ENCODE peak calls at places on chromosomes 6 and 20, in four cellular contexts. One of them, this sample, is unnamed.

GRCh38 chr20:38536310-38536709 is 44.7 kb upstream of the ADIG start:
- DNase-seq in posterior cingulate gyrus: no peak
- DNase-seq in stimulated activated CD8-positive, alpha-beta memory T cell treated with anti-CD3 and anti-CD28 coated beads, Interleukin-7, amount 100 ng/mL, for 24 hours: no peak
- DNase-seq in NCI-H774: no peak
- DNase-seq in this sample: no peak

GRCh38 chr6:37653933-37654565 is 43.6 kb downstream of the MDGA1 start:
- DNase-seq in NCI-H774: no peak
- DNase-seq in posterior cingulate gyrus: no peak
- DNase-seq in stimulated activated CD8-positive, alpha-beta memory T cell treated with anti-CD3 and anti-CD28 coated beads, Interleukin-7, amount 100 ng/mL, for 24 hours: peak
- DNase-seq in this sample: no peak

GRCh38 chr6:104226798-104227444 is 632.8 kb downstream of the HACE1 start:
- DNase-seq in NCI-H774: no peak
- DNase-seq in posterior cingulate gyrus: no peak
- DNase-seq in stimulated activated CD8-positive, alpha-beta memory T cell treated with anti-CD3 and anti-CD28 coated beads, Interleukin-7, amount 100 ng/mL, for 24 hours: no peak
- DNase-seq in this sample: no peak

GRCh38 chr20:23082846-23083552 is 3.1 kb downstream of the CD93 start:
- DNase-seq in NCI-H774: no peak
- DNase-seq in posterior cingulate gyrus: no peak
- DNase-seq in stimulated activated CD8-positive, alpha-beta memory T cell treated with anti-CD3 and anti-CD28 coated beads, Interleukin-7, amount 100 ng/mL, for 24 hours: no peak
- DNase-seq in this sample: no peak

GRCh38 chr20:61690993-61691840 is 374.5 kb downstream of the TAF4 start:
- DNase-seq in NCI-H774: no peak
- DNase-seq in stimulated activated CD8-positive, alpha-beta memory T cell treated with anti-CD3 and anti-CD28 coated beads, Interleukin-7, amount 100 ng/mL, for 24 hours: no peak
- DNase-seq in posterior cingulate gyrus: no peak
- DNase-seq in this sample: no peak

GRCh38 chr6:44071670-44072451 is 55.4 kb downstream of the MRPL14 start:
- DNase-seq in posterior cingulate gyrus: no peak
- DNase-seq in NCI-H774: no peak
- DNase-seq in stimulated activated CD8-positive, alpha-beta memory T cell treated with anti-CD3 and anti-CD28 coated beads, Interleukin-7, amount 100 ng/mL, for 24 hours: no peak
- DNase-seq in this sample: no peak

GRCh38 chr6:16129623-16130243 is 847 bp downstream of the MYLIP start:
- DNase-seq in NCI-H774: no peak
- DNase-seq in stimulated activated CD8-positive, alpha-beta memory T cell treated with anti-CD3 and anti-CD28 coated beads, Interleukin-7, amount 100 ng/mL, for 24 hours: no peak
- DNase-seq in posterior cingulate gyrus: peak
- DNase-seq in this sample: no peak

GRCh38 chr20:41330343-41330720 is 10.3 kb upstream of the LPIN3 start:
- DNase-seq in posterior cingulate gyrus: no peak
- DNase-seq in stimulated activated CD8-positive, alpha-beta memory T cell treated with anti-CD3 and anti-CD28 coated beads, Interleukin-7, amount 100 ng/mL, for 24 hours: no peak
- DNase-seq in NCI-H774: no peak
- DNase-seq in this sample: no peak

GRCh38 chr20:56391596-56392281 is at the start of gene AURKA:
- DNase-seq in stimulated activated CD8-positive, alpha-beta memory T cell treated with anti-CD3 and anti-CD28 coated beads, Interleukin-7, amount 100 ng/mL, for 24 hours: no peak
- DNase-seq in posterior cingulate gyrus: no peak
- DNase-seq in NCI-H774: no peak
- DNase-seq in this sample: no peak

GRCh38 chr20:34350095-34350494 is 13.0 kb upstream of the ITCH start:
- DNase-seq in stimulated activated CD8-positive, alpha-beta memory T cell treated with anti-CD3 and anti-CD28 coated beads, Interleukin-7, amount 100 ng/mL, for 24 hours: no peak
- DNase-seq in NCI-H774: no peak
- DNase-seq in posterior cingulate gyrus: no peak
- DNase-seq in this sample: no peak

GRCh38 chr6:30323806-30324205 is 2.9 kb upstream of the TRIM39 start:
- DNase-seq in NCI-H774: no peak
- DNase-seq in posterior cingulate gyrus: no peak
- DNase-seq in stimulated activated CD8-positive, alpha-beta memory T cell treated with anti-CD3 and anti-CD28 coated beads, Interleukin-7, amount 100 ng/mL, for 24 hours: no peak
- DNase-seq in this sample: no peak

GRCh38 chr6:121858976-121859375 is 423.5 kb downstream of the GJA1 start:
- DNase-seq in posterior cingulate gyrus: no peak
- DNase-seq in NCI-H774: no peak
- DNase-seq in stimulated activated CD8-positive, alpha-beta memory T cell treated with anti-CD3 and anti-CD28 coated beads, Interleukin-7, amount 100 ng/mL, for 24 hours: no peak
- DNase-seq in this sample: no peak

GRCh38 chr6:105767541-105767940 is 318.6 kb upstream of the PRDM1 start:
- DNase-seq in posterior cingulate gyrus: no peak
- DNase-seq in stimulated activated CD8-positive, alpha-beta memory T cell treated with anti-CD3 and anti-CD28 coated beads, Interleukin-7, amount 100 ng/mL, for 24 hours: no peak
- DNase-seq in NCI-H774: no peak
- DNase-seq in this sample: no peak

GRCh38 chr6:28105286-28105685 is 19.1 kb upstream of the ZSCAN16 start:
- DNase-seq in stimulated activated CD8-positive, alpha-beta memory T cell treated with anti-CD3 and anti-CD28 coated beads, Interleukin-7, amount 100 ng/mL, for 24 hours: no peak
- DNase-seq in NCI-H774: no peak
- DNase-seq in posterior cingulate gyrus: no peak
- DNase-seq in this sample: no peak

GRCh38 chr6:17280552-17281090 is 540 bp upstream of the RBM24 start:
- DNase-seq in NCI-H774: no peak
- DNase-seq in stimulated activated CD8-positive, alpha-beta memory T cell treated with anti-CD3 and anti-CD28 coated beads, Interleukin-7, amount 100 ng/mL, for 24 hours: no peak
- DNase-seq in posterior cingulate gyrus: peak
- DNase-seq in this sample: peak

GRCh38 chr6:37565267-37566208 is 65.8 kb upstream of the CCDC167 start:
- DNase-seq in stimulated activated CD8-positive, alpha-beta memory T cell treated with anti-CD3 and anti-CD28 coated beads, Interleukin-7, amount 100 ng/mL, for 24 hours: no peak
- DNase-seq in NCI-H774: peak
- DNase-seq in posterior cingulate gyrus: peak
- DNase-seq in this sample: no peak

GRCh38 chr20:235891-236290 is 8.8 kb downstream of the DEFB129 start:
- DNase-seq in stimulated activated CD8-positive, alpha-beta memory T cell treated with anti-CD3 and anti-CD28 coated beads, Interleukin-7, amount 100 ng/mL, for 24 hours: no peak
- DNase-seq in posterior cingulate gyrus: no peak
- DNase-seq in NCI-H774: no peak
- DNase-seq in this sample: no peak

GRCh38 chr6:112149719-112150263 is 62.4 kb downstream of the FAM229B start:
- DNase-seq in NCI-H774: no peak
- DNase-seq in posterior cingulate gyrus: no peak
- DNase-seq in stimulated activated CD8-positive, alpha-beta memory T cell treated with anti-CD3 and anti-CD28 coated beads, Interleukin-7, amount 100 ng/mL, for 24 hours: no peak
- DNase-seq in this sample: no peak

GRCh38 chr6:136761227-136761922 is 30.9 kb downstream of the MAP3K5 start:
- DNase-seq in posterior cingulate gyrus: no peak
- DNase-seq in NCI-H774: no peak
- DNase-seq in stimulated activated CD8-positive, alpha-beta memory T cell treated with anti-CD3 and anti-CD28 coated beads, Interleukin-7, amount 100 ng/mL, for 24 hours: no peak
- DNase-seq in this sample: no peak

GRCh38 chr20:45515147-45515913 is at the start of gene SPINT3:
- DNase-seq in posterior cingulate gyrus: no peak
- DNase-seq in stimulated activated CD8-positive, alpha-beta memory T cell treated with anti-CD3 and anti-CD28 coated beads, Interleukin-7, amount 100 ng/mL, for 24 hours: no peak
- DNase-seq in NCI-H774: no peak
- DNase-seq in this sample: no peak

GRCh38 chr6:36829919-36830544 is 9.2 kb downstream of the CPNE5 start:
- DNase-seq in stimulated activated CD8-positive, alpha-beta memory T cell treated with anti-CD3 and anti-CD28 coated beads, Interleukin-7, amount 100 ng/mL, for 24 hours: no peak
- DNase-seq in posterior cingulate gyrus: peak
- DNase-seq in NCI-H774: no peak
- DNase-seq in this sample: no peak

GRCh38 chr20:42173440-42173839 is 555.3 kb upstream of the CHD6 start:
- DNase-seq in posterior cingulate gyrus: no peak
- DNase-seq in stimulated activated CD8-positive, alpha-beta memory T cell treated with anti-CD3 and anti-CD28 coated beads, Interleukin-7, amount 100 ng/mL, for 24 hours: no peak
- DNase-seq in NCI-H774: no peak
- DNase-seq in this sample: no peak

GRCh38 chr20:49228676-49229075 is 9.5 kb downstream of the DDX27 start:
- DNase-seq in stimulated activated CD8-positive, alpha-beta memory T cell treated with anti-CD3 and anti-CD28 coated beads, Interleukin-7, amount 100 ng/mL, for 24 hours: no peak
- DNase-seq in NCI-H774: peak
- DNase-seq in posterior cingulate gyrus: no peak
- DNase-seq in this sample: no peak

GRCh38 chr6:13767121-13767794 is 47.1 kb downstream of the MCUR1 start:
- DNase-seq in posterior cingulate gyrus: peak
- DNase-seq in stimulated activated CD8-positive, alpha-beta memory T cell treated with anti-CD3 and anti-CD28 coated beads, Interleukin-7, amount 100 ng/mL, for 24 hours: no peak
- DNase-seq in NCI-H774: no peak
- DNase-seq in this sample: peak

GRCh38 chr6:52788478-52788877 is 15.1 kb downstream of the GSTA1 start:
- DNase-seq in NCI-H774: no peak
- DNase-seq in stimulated activated CD8-positive, alpha-beta memory T cell treated with anti-CD3 and anti-CD28 coated beads, Interleukin-7, amount 100 ng/mL, for 24 hours: no peak
- DNase-seq in posterior cingulate gyrus: no peak
- DNase-seq in this sample: no peak

GRCh38 chr6:32271427-32271826 is 47.6 kb upstream of the NOTCH4 start:
- DNase-seq in posterior cingulate gyrus: no peak
- DNase-seq in NCI-H774: no peak
- DNase-seq in stimulated activated CD8-positive, alpha-beta memory T cell treated with anti-CD3 and anti-CD28 coated beads, Interleukin-7, amount 100 ng/mL, for 24 hours: no peak
- DNase-seq in this sample: no peak

GRCh38 chr6:18207438-18207837 is 52.2 kb downstream of the KDM1B start:
- DNase-seq in NCI-H774: peak
- DNase-seq in stimulated activated CD8-positive, alpha-beta memory T cell treated with anti-CD3 and anti-CD28 coated beads, Interleukin-7, amount 100 ng/mL, for 24 hours: no peak
- DNase-seq in posterior cingulate gyrus: peak
- DNase-seq in this sample: no peak

GRCh38 chr6:96923871-96924493 is 546 bp upstream of the KLHL32 start:
- DNase-seq in posterior cingulate gyrus: no peak
- DNase-seq in stimulated activated CD8-positive, alpha-beta memory T cell treated with anti-CD3 and anti-CD28 coated beads, Interleukin-7, amount 100 ng/mL, for 24 hours: peak
- DNase-seq in NCI-H774: no peak
- DNase-seq in this sample: no peak

GRCh38 chr6:108157972-108158441 is 7.8 kb upstream of the NR2E1 start:
- DNase-seq in NCI-H774: no peak
- DNase-seq in posterior cingulate gyrus: no peak
- DNase-seq in stimulated activated CD8-positive, alpha-beta memory T cell treated with anti-CD3 and anti-CD28 coated beads, Interleukin-7, amount 100 ng/mL, for 24 hours: no peak
- DNase-seq in this sample: no peak

GRCh38 chr6:73636048-73636447 is 17.7 kb downstream of the SLC17A5 start:
- DNase-seq in NCI-H774: no peak
- DNase-seq in stimulated activated CD8-positive, alpha-beta memory T cell treated with anti-CD3 and anti-CD28 coated beads, Interleukin-7, amount 100 ng/mL, for 24 hours: no peak
- DNase-seq in posterior cingulate gyrus: no peak
- DNase-seq in this sample: no peak

GRCh38 chr6:101613556-101613955 is 220.0 kb downstream of the GRIK2 start:
- DNase-seq in posterior cingulate gyrus: no peak
- DNase-seq in NCI-H774: no peak
- DNase-seq in stimulated activated CD8-positive, alpha-beta memory T cell treated with anti-CD3 and anti-CD28 coated beads, Interleukin-7, amount 100 ng/mL, for 24 hours: no peak
- DNase-seq in this sample: no peak

This sample was measured in occipital lobe.